ENCODE peak calls at places on chromosomes 1 and 21, in nine cellular contexts. Y is hepatic stellate cell; Q is SK-MEL-5; V is effector memory CD8-positive, alpha-beta T cell; P is progenitor cell of endocrine pancreas; Z is AG09319; L is CD8-positive, alpha-beta T cell; X is NCI-H1092; W is NCI-H1105. N is an unnamed sample.

GRCh38 chr21:44011774-44012473 is at the start of gene TRAPPC10:
- DNase-seq in Y (peak; percentile 86), Q (peak; percentile 81), V (peak; percentile 65), P (peak; percentile 65), Z (peak; percentile 60), L (peak; percentile 48), X (peak; percentile 72), W (peak; percentile 73), N (peak; percentile 95)

GRCh38 chr21:39094847-39095525 is 88.3 kb downstream of the PSMG1 start:
- DNase-seq in Y (peak; percentile 86), Q (no peak), V (no peak), P (no peak), Z (no peak), L (no peak), X (no peak), W (no peak), N (no peak)

GRCh38 chr1:30409476-30410152 is 313.8 kb downstream of the MATN1 start:
- DNase-seq in Y (no peak), Q (no peak), V (no peak), P (peak; percentile 8), Z (no peak), L (no peak), X (no peak), W (no peak), N (peak; percentile 4)

GRCh38 chr1:59718989-59719360 is 95.8 kb upstream of the HOOK1 start:
- DNase-seq in Y (no peak), Q (no peak), V (no peak), P (no peak), Z (no peak), L (no peak), X (no peak), W (no peak), N (no peak)

GRCh38 chr1:177648138-177648537 is 321.7 kb downstream of the SEC16B start:
- DNase-seq in Y (no peak), Q (no peak), V (no peak), P (no peak), Z (no peak), L (no peak), X (no peak), W (no peak), N (no peak)

GRCh38 chr21:18204931-18205330 is 39.7 kb upstream of the CHODL start:
- DNase-seq in Y (no peak), Q (peak; percentile 38), V (no peak), P (no peak), Z (no peak), L (no peak), X (peak; percentile 7), W (peak; percentile 3), N (no peak)

GRCh38 chr1:166947398-166948043 is 27.8 kb downstream of the ILDR2 start:
- DNase-seq in Y (peak; percentile 85), Q (no peak), V (no peak), P (peak; percentile 39), Z (no peak), L (no peak), X (peak; percentile 77), W (peak; percentile 59), N (peak; percentile 41)

GRCh38 chr1:156486421-156487344 is 13.9 kb downstream of the MEF2D start:
- DNase-seq in Y (no peak), Q (peak; percentile 74), V (no peak), P (no peak), Z (no peak), L (no peak), X (no peak), W (no peak), N (no peak)

GRCh38 chr21:38506606-38507331 is 8.5 kb upstream of the ERG start:
- DNase-seq in Y (no peak), Q (no peak), V (no peak), P (no peak), Z (no peak), L (no peak), X (no peak), W (no peak), N (no peak)

GRCh38 chr1:227942021-227942715 is 5.6 kb downstream of the WNT9A start:
- DNase-seq in Y (no peak), Q (no peak), V (no peak), P (peak; percentile 11), Z (no peak), L (no peak), X (no peak), W (no peak), N (peak; percentile 41)

GRCh38 chr1:63774617-63775417 is 1.0 kb downstream of the ROR1 start:
- DNase-seq in Y (peak; percentile 60), Q (peak; percentile 19), V (no peak), P (no peak), Z (no peak), L (no peak), X (no peak), W (peak; percentile 8), N (peak; percentile 62)

GRCh38 chr1:44839561-44839960 is 3.5 kb downstream of the PTCH2 start:
- DNase-seq in Y (no peak), Q (no peak), V (no peak), P (no peak), Z (no peak), L (no peak), X (no peak), W (no peak), N (no peak)

GRCh38 chr1:180898441-180899219 is 14.1 kb upstream of the KIAA1614 start:
- DNase-seq in Y (no peak), Q (no peak), V (no peak), P (no peak), Z (no peak), L (no peak), X (no peak), W (no peak), N (no peak)

GRCh38 chr1:68379085-68379478 is 70.7 kb downstream of the RPE65 start:
- DNase-seq in Y (no peak), Q (no peak), V (no peak), P (no peak), Z (no peak), L (no peak), X (no peak), W (no peak), N (no peak)

GRCh38 chr1:7290971-7291970 is 479.8 kb upstream of the VAMP3 start:
- DNase-seq in Y (peak; percentile 65), Q (no peak), V (no peak), P (no peak), Z (no peak), L (no peak), X (no peak), W (no peak), N (no peak)

GRCh38 chr1:184695023-184695422 is 59.6 kb downstream of the EDEM3 start:
- DNase-seq in Y (no peak), Q (no peak), V (no peak), P (no peak), Z (no peak), L (no peak), X (no peak), W (no peak), N (no peak)

GRCh38 chr1:44783697-44784093 is 4.3 kb downstream of the BEST4 start:
- DNase-seq in Y (no peak), Q (no peak), V (no peak), P (no peak), Z (no peak), L (no peak), X (no peak), W (no peak), N (no peak)

GRCh38 chr1:20731057-20731991 is 1.2 kb downstream of the SH2D5 start:
- DNase-seq in Y (peak; percentile 51), Q (no peak), V (no peak), P (no peak), Z (no peak), L (no peak), X (no peak), W (no peak), N (peak; percentile 65)

GRCh38 chr1:10494754-10495474 is 20.2 kb downstream of the PEX14 start:
- DNase-seq in Y (peak; percentile 75), Q (peak; percentile 67), V (peak; percentile 77), P (peak; percentile 78), Z (no peak), L (peak; percentile 66), X (peak; percentile 63), W (peak; percentile 50), N (peak; percentile 84)

GRCh38 chr1:25618433-25618808 is 1.8 kb downstream of the MAN1C1 start:
- DNase-seq in Y (no peak), Q (no peak), V (no peak), P (no peak), Z (no peak), L (no peak), X (no peak), W (no peak), N (no peak)

GRCh38 chr1:47998396-47998990 is 1.3 kb upstream of the TRABD2B start:
- DNase-seq in Y (no peak), Q (no peak), V (no peak), P (no peak), Z (no peak), L (no peak), X (no peak), W (no peak), N (no peak)

GRCh38 chr1:208569181-208569580 is 325.0 kb upstream of the PLXNA2 start:
- DNase-seq in Y (no peak), Q (no peak), V (no peak), P (no peak), Z (no peak), L (no peak), X (no peak), W (no peak), N (no peak)

GRCh38 chr1:227411066-227411465 is 92.8 kb upstream of the CDC42BPA start:
- DNase-seq in Y (no peak), Q (no peak), V (no peak), P (no peak), Z (no peak), L (no peak), X (no peak), W (no peak), N (no peak)

GRCh38 chr1:11563560-11564069 is 84.7 kb downstream of the DISP3 start:
- DNase-seq in Y (peak; percentile 22), Q (no peak), V (no peak), P (no peak), Z (no peak), L (no peak), X (peak; percentile 73), W (peak; percentile 56), N (no peak)

GRCh38 chr21:24395320-24395933 is 1211.9 kb downstream of the MRPL39 start:
- DNase-seq in Y (no peak), Q (no peak), V (no peak), P (no peak), Z (no peak), L (no peak), X (no peak), W (no peak), N (no peak)

GRCh38 chr1:7827134-7827955 is 25.5 kb downstream of the UTS2 start:
- DNase-seq in Y (no peak), Q (no peak), V (peak; percentile 23), P (no peak), Z (no peak), L (peak; percentile 1), X (no peak), W (no peak), N (no peak)

GRCh38 chr1:247115141-247115510 is 11.0 kb upstream of the ZNF669 start:
- DNase-seq in Y (no peak), Q (no peak), V (no peak), P (no peak), Z (no peak), L (no peak), X (no peak), W (no peak), N (no peak)